ENCODE peak calls at places on chromosomes 12 and 14, in five cellular contexts. W is ACHN, C is dermis microvascular lymphatic vessel endothelial cell, S is myocyte, P is NCI-H510A. J is an unnamed sample.

GRCh38 chr12:25997401-25997973 is 39.0 kb downstream of the RASSF8 start:
- DNase-seq in S (peak), W (peak), C (peak), P (no peak), J (no peak)

GRCh38 chr14:93975791-93976476 is 436 bp downstream of the ASB2 start:
- DNase-seq in S (no peak), P (no peak), C (no peak), W (no peak), J (no peak)

GRCh38 chr14:23365353-23366162 is 586 bp upstream of the EFS start:
- DNase-seq in C (no peak), W (no peak), P (no peak), S (no peak), J (no peak)

GRCh38 chr12:94601972-94602517 is 48.3 kb downstream of the TMCC3 start:
- DNase-seq in W (no peak), S (peak), C (no peak), P (no peak), J (no peak)

GRCh38 chr12:52821071-52821730 is 7.3 kb upstream of the KRT4 start:
- DNase-seq in C (no peak), P (no peak), W (no peak), S (no peak), J (no peak)

GRCh38 chr12:46676797-46677520 is 148.8 kb downstream of the SLC38A4 start:
- DNase-seq in C (no peak), W (no peak), S (no peak), P (no peak), J (no peak)

GRCh38 chr12:111446044-111446581 is 40.4 kb downstream of the SH2B3 start:
- DNase-seq in W (no peak), P (peak), C (peak), S (peak), J (peak)

GRCh38 chr12:55739025-55739378 is 3.9 kb upstream of the GDF11 start:
- DNase-seq in S (no peak), C (no peak), W (no peak), P (no peak), J (no peak)

GRCh38 chr12:26246483-26247164 is 51.3 kb downstream of the SSPN start:
- DNase-seq in P (no peak), C (no peak), W (no peak), S (no peak), J (no peak)

GRCh38 chr14:34766060-34766459 is 51.7 kb upstream of the CFL2 start:
- DNase-seq in P (no peak), C (no peak), W (no peak), S (no peak), J (no peak)

GRCh38 chr12:18430425-18431048 is 169.2 kb downstream of the PIK3C2G start:
- DNase-seq in C (peak), S (peak), W (peak), P (peak), J (peak)

GRCh38 chr14:23605931-23606585 is 27.5 kb upstream of the JPH4 start:
- DNase-seq in W (no peak), P (no peak), S (peak), C (no peak), J (no peak)

GRCh38 chr12:57631566-57632368 is 1.2 kb downstream of the B4GALNT1 start:
- DNase-seq in C (no peak), P (no peak), S (no peak), W (no peak), J (no peak)

GRCh38 chr12:69161835-69162234 is 77.5 kb upstream of the CPSF6 start:
- DNase-seq in P (no peak), C (no peak), S (peak), W (no peak), J (no peak)

GRCh38 chr14:96893966-96894622 is 96.9 kb downstream of the VRK1 start:
- DNase-seq in S (no peak), W (no peak), P (no peak), C (no peak), J (no peak)

GRCh38 chr14:104721704-104722431 is 2.2 kb upstream of the ADSS1 start:
- DNase-seq in C (no peak), P (no peak), S (peak), W (no peak), J (no peak)

GRCh38 chr12:108316153-108316892 is 22.8 kb downstream of the CMKLR1 start:
- DNase-seq in P (no peak), W (no peak), S (no peak), C (no peak), J (no peak)

GRCh38 chr14:33794791-33795300 is 156.0 kb downstream of the EGLN3 start:
- DNase-seq in W (no peak), C (no peak), P (no peak), S (no peak), J (no peak)

GRCh38 chr14:80862983-80863382 is 78.6 kb downstream of the CEP128 start:
- DNase-seq in C (no peak), W (peak), P (no peak), S (no peak), J (peak)

GRCh38 chr12:93002278-93003054 is 73.4 kb upstream of the EEA1 start:
- DNase-seq in C (peak), S (peak), W (no peak), P (no peak), J (no peak)

GRCh38 chr12:114902665-114903393 is 218.9 kb upstream of the TBX3 start:
- DNase-seq in S (no peak), P (no peak), C (no peak), W (no peak), J (no peak)

GRCh38 chr12:19992311-19992710 is 376.0 kb upstream of the PDE3A start:
- DNase-seq in S (no peak), W (no peak), P (no peak), C (no peak), J (no peak)

GRCh38 chr12:114679942-114680341 is 4.0 kb downstream of the TBX3 start:
- DNase-seq in W (no peak), P (no peak), C (no peak), S (no peak), J (no peak)

GRCh38 chr12:101939856-101940265 is 62.5 kb downstream of the DRAM1 start:
- DNase-seq in W (peak), C (peak), S (peak), P (peak), J (peak)

GRCh38 chr12:78241472-78241871 is 410.8 kb downstream of the NAV3 start:
- DNase-seq in P (peak), C (no peak), W (no peak), S (no peak), J (no peak)

GRCh38 chr12:77054856-77055255 is 10.5 kb downstream of the E2F7 start:
- DNase-seq in S (no peak), W (no peak), C (no peak), P (no peak), J (no peak)

GRCh38 chr12:82841379-82841778 is 154.7 kb downstream of the TMTC2 start:
- DNase-seq in W (no peak), P (no peak), C (no peak), S (no peak), J (no peak)